ENCODE peak calls at places on chromosome 17, in seven cellular contexts. S is ascending aorta, N is lower lobe of right lung, K is heart left ventricle, V is DND-41, J is IMR-90, T is SK-N-MC. Y is an unnamed sample. For H3K9me3, the result is how much of the 10 kb centered on the place peaks cover.

GRCh38 chr17:74859439-74860228 is at the start of gene GRIN2C:
- DNase-seq in S (no peak), N (no peak), K (no peak), V (no peak), J (no peak), T (no peak), Y (no peak)

GRCh38 chr17:45006927-45007461 is 38.9 kb upstream of the C1QL1 start:
- DNase-seq in S (no peak), N (no peak), K (no peak), V (no peak), J (no peak), T (no peak), Y (no peak)

GRCh38 chr17:79188679-79189078 is 114.1 kb downstream of the ENGASE start:
- DNase-seq in S (no peak), N (no peak), K (no peak), V (no peak), J (no peak), T (no peak), Y (no peak)

GRCh38 chr17:20009302-20010098 is at the start of gene SPECC1:
- DNase-seq in S (peak), N (peak), K (peak), V (peak), J (peak), T (no peak), Y (no peak)

GRCh38 chr17:4004517-4005295 is 40.5 kb upstream of the ATP2A3 start:
- DNase-seq in S (no peak), N (peak), K (peak), V (peak), J (no peak), T (no peak), Y (no peak)

GRCh38 chr17:39579318-39580081 is 28.2 kb downstream of the NEUROD2 start:
- DNase-seq in S (no peak), N (no peak), K (peak), V (no peak), J (no peak), T (no peak), Y (no peak)

GRCh38 chr17:35018814-35019213 is 38.5 kb downstream of the LIG3 start:
- DNase-seq in S (no peak), N (no peak), K (no peak), V (no peak), J (no peak), T (no peak), Y (no peak)

GRCh38 chr17:59381716-59382570 is 50.5 kb downstream of the YPEL2 start:
- DNase-seq in S (no peak), N (no peak), K (peak), V (no peak), J (no peak), T (no peak), Y (no peak)

GRCh38 chr17:79980246-79981043 is 55.2 kb downstream of the TBC1D16 start:
- DNase-seq in S (no peak), N (peak), K (no peak), V (no peak), J (no peak), T (no peak), Y (no peak)

GRCh38 chr17:30304778-30305177 is 13.0 kb upstream of the BLMH start:
- DNase-seq in S (no peak), N (no peak), K (no peak), V (no peak), J (no peak), T (no peak), Y (no peak)

GRCh38 chr17:34301986-34302385 is 16.4 kb downstream of the CCL11 start:
- DNase-seq in S (no peak), N (no peak), K (no peak), V (no peak), J (peak), T (no peak), Y (no peak)

GRCh38 chr17:75945202-75945601 is 4.4 kb upstream of the FBF1 start:
- DNase-seq in S (no peak), N (no peak), K (no peak), V (no peak), J (no peak), T (no peak), Y (no peak)

GRCh38 chr17:74671031-74671771 is 41.5 kb downstream of the CD300LF start:
- DNase-seq in S (no peak), N (peak), K (peak), V (peak), J (peak), T (no peak), Y (no peak)

GRCh38 chr17:7081341-7082062 is 1.5 kb upstream of the CLEC10A start:
- DNase-seq in S (no peak), N (peak), K (no peak), V (peak), J (no peak), T (no peak), Y (no peak)

GRCh38 chr17:52048503-52048902 is 110.0 kb downstream of the CA10 start:
- DNase-seq in S (no peak), N (no peak), K (no peak), V (no peak), J (no peak), T (no peak), Y (no peak)

DNA sequence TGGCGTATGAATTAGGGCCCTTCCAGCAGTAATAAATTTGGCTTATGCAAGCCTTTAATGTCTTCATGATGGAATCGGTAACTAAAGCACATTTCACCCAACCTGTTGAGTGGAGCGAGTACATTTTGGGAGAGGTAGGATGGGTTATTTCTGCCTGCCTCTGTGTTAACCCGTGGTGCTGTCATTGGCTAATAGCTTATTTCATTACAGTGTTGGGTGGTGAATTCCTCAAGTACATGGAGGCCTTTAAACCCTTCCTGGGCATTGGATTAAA is 17.8 kb upstream of the TBKBP1 start:
- DNase-seq in S (no peak), N (no peak), K (no peak), V (no peak), J (no peak), T (no peak), Y (no peak)
- H3K9me3 ChIP-seq in S (under half), N (under half), K (under half), V (under half), J (under half), T (under half), Y (under half)

GRCh38 chr17:8137645-8138342 is 13.9 kb upstream of the HES7 start:
- DNase-seq in S (no peak), N (no peak), K (no peak), V (no peak), J (no peak), T (no peak), Y (no peak)
- H3K27ac ChIP-seq in S (peak), N (peak), K (peak), V (peak), J (no peak), T (no peak), Y (peak)

DNA sequence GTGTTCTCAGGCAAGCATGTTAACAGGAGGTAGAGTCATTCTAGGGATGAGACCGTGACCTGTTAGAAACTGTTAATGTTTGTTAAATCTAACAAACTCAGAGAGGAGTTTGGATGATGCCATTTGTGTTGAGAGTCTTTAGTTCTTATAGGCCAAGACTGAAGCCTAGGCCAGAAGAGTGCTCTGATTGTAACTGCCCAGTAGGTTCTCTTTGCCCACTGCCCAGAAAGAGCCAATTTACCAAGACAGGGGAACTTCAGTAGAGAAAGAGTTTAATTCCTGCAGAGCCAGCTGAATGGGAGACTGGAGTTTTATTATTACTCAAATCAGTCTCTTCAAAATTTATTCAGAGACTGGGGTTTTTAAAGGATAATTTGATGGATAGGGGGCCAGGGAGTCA is 42.5 kb downstream of the ARHGAP44 start:
- DNase-seq in S (no peak), N (no peak), K (no peak), V (no peak), J (no peak), T (no peak), Y (no peak)
- H3K9me3 ChIP-seq in S (under half), N (under half), K (under half), V (under half), J (under half), T (under half), Y (under half)

GRCh38 chr17:37742114-37742761 is 2.6 kb downstream of the HNF1B start:
- DNase-seq in S (no peak), N (no peak), K (no peak), V (no peak), J (peak), T (no peak), Y (no peak)

GRCh38 chr17:37744633-37744927 is 279 bp downstream of the HNF1B start:
- DNase-seq in S (no peak), N (no peak), K (no peak), V (no peak), J (no peak), T (no peak), Y (no peak)

GRCh38 chr17:37743875-37744632 is 805 bp downstream of the HNF1B start:
- DNase-seq in S (no peak), N (peak), K (no peak), V (no peak), J (no peak), T (no peak), Y (no peak)

GRCh38 chr17:37742762-37743611 is 1.9 kb downstream of the HNF1B start:
- DNase-seq in S (no peak), N (no peak), K (no peak), V (no peak), J (no peak), T (no peak), Y (no peak)

DNA sequence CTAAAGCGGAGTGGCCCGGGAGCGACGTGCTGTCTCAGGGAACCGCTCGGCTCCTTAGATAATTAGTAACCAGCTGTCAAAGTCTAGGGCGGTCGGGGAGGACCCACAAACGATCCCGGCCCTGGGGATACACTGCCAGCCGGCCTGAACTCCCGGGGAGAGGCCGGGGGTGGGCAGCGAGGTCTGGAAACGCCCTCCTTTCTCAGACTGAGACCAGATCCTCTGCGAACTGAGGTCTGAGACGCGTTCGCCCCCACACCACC is 1.3 kb downstream of the HNF1B start:
- DNase-seq in S (no peak), N (peak), K (no peak), V (no peak), J (no peak), T (no peak), Y (no peak)
- H3K27ac ChIP-seq in S (no peak), N (peak), K (no peak), V (no peak), J (no peak), T (no peak), Y (no peak)

GRCh38 chr17:72334205-72334604 is 213.4 kb downstream of the SOX9 start:
- DNase-seq in S (no peak), N (no peak), K (no peak), V (no peak), J (peak), T (no peak), Y (no peak)

GRCh38 chr17:72336804-72337070 is 215.9 kb downstream of the SOX9 start:
- DNase-seq in S (no peak), N (no peak), K (no peak), V (no peak), J (no peak), T (no peak), Y (no peak)

GRCh38 chr17:72336026-72336803 is 215.4 kb downstream of the SOX9 start:
- DNase-seq in S (no peak), N (no peak), K (no peak), V (no peak), J (no peak), T (no peak), Y (no peak)

GRCh38 chr17:72333570-72333969 is 212.8 kb downstream of the SOX9 start:
- DNase-seq in S (no peak), N (no peak), K (no peak), V (no peak), J (no peak), T (no peak), Y (no peak)

DNA sequence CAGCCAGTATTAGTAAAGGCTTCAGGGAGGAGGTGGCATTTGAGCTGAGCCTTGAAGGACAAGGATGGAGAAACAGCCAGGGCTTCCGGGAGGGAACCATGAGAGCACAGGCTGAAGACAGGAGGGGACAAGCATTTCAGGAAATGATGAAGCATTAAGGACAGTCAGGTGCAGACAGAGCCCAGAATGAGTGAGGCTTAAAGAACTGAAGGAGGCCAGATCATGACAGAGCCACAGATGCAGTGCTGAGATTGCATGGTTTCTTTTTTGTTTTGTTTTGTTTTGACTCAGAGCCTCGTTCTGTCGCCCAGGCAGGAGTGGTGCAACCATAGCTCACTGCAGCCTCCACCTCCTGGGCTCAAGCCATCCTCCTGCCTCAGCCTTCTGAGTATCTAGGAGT is 211.5 kb downstream of the SOX9 start:
- DNase-seq in S (no peak), N (no peak), K (no peak), V (no peak), J (peak), T (no peak), Y (no peak)
- H3K9me3 ChIP-seq in S (under half), N (under half), K (under half), V (under half), J (under half), T (under half), Y (under half)

DNA sequence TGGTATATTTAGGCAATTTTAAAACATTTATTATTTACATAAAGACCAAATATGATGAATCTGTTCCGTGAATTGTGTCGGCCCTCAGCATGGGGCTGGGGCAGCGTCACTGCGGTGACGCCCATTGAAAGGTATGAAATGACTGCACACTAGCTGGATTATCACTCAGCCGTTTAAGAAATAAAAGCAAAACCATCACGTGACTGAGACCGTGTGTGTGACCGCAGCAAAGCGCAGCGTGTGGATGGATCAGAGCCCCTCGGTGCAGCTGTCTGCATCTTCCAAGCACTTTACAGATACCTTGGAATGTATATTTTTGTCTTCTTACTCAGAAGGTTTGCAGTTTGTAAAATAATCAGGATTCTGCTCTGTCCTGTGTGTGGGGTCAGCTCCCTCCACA is 45.3 kb downstream of the WDR45B start:
- DNase-seq in S (no peak), N (no peak), K (no peak), V (no peak), J (peak), T (no peak), Y (no peak)
- H3K27ac ChIP-seq in S (no peak), N (peak), K (no peak), V (no peak), J (no peak), T (no peak), Y (no peak)

GRCh38 chr17:27203241-27203640 is 90.7 kb upstream of the WSB1 start:
- DNase-seq in S (no peak), N (no peak), K (no peak), V (no peak), J (no peak), T (no peak), Y (no peak)
- H3K9me3 ChIP-seq in S (under half), N (under half), K (under half), V (under half), J (under half), T (under half), Y (under half)

DNA sequence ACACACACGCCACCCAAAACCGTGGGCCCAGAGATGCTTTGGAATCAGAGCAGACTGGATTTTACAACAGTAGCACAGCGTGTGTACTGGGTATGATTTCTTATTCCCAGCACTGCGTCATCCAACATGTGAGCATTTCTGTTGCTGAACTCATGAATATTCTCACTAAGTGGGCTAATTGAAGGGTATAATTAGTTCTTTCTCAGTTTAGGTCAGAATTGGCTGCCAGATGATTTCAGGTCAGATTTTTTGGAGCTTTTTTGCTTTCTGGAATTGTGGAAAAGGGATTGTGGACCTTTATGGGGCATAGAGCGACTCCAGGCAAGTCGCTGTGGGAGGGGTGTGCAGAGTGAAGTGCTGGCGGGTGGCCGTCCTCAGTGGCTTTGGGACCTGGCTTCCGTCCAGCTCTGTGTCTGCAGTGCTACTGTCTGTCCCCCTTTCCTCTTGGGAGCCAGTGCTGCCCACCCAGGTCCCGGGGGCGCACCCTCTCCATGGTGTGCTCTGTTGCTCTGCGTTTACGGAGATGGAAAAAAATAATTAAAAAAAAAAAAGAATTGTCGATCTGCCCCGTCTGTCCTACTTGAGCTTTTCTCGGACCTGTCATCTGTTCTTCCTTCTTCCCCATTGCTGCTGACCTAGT is 25.0 kb downstream of the FOXK2 start:
- DNase-seq in S (no peak), N (no peak), K (no peak), V (no peak), J (no peak), T (no peak), Y (no peak)
- H3K27ac ChIP-seq in S (peak), N (no peak), K (peak), V (no peak), J (no peak), T (no peak), Y (peak)